ENCODE peak calls at places on chromosomes 11 and 22, in eight cellular contexts. One of them, this sample, is unnamed.

GRCh38 chr11:12211331-12212065 is 101.1 kb downstream of the MICAL2 start:
- DNase-seq in neural progenitor cell: no peak
- DNase-seq in IMR-90: no peak
- DNase-seq in BE2C: no peak
- DNase-seq in NB4: no peak
- DNase-seq in retinal pigment epithelial cell: no peak
- DNase-seq in cardiac muscle cell: no peak
- DNase-seq in A549: no peak
- DNase-seq in this sample: no peak

GRCh38 chr22:36221799-36222751 is 17.3 kb downstream of the APOL2 start:
- DNase-seq in neural progenitor cell: peak
- DNase-seq in IMR-90: no peak
- DNase-seq in BE2C: peak
- DNase-seq in NB4: peak
- DNase-seq in retinal pigment epithelial cell: no peak
- DNase-seq in cardiac muscle cell: peak
- DNase-seq in A549: peak
- DNase-seq in this sample: no peak

GRCh38 chr11:42967653-42968052 is 344.1 kb upstream of the API5 start:
- DNase-seq in neural progenitor cell: no peak
- DNase-seq in IMR-90: no peak
- DNase-seq in BE2C: no peak
- DNase-seq in NB4: no peak
- DNase-seq in retinal pigment epithelial cell: no peak
- DNase-seq in cardiac muscle cell: no peak
- DNase-seq in A549: no peak
- DNase-seq in this sample: no peak

GRCh38 chr11:107359701-107360100 is 97.9 kb downstream of the CWF19L2 start:
- DNase-seq in neural progenitor cell: no peak
- DNase-seq in IMR-90: peak
- DNase-seq in BE2C: no peak
- DNase-seq in NB4: no peak
- DNase-seq in retinal pigment epithelial cell: no peak
- DNase-seq in cardiac muscle cell: no peak
- DNase-seq in A549: no peak
- DNase-seq in this sample: no peak

GRCh38 chr22:49815641-49816071 is 12.0 kb downstream of the BRD1 start:
- DNase-seq in neural progenitor cell: no peak
- DNase-seq in IMR-90: peak
- DNase-seq in BE2C: no peak
- DNase-seq in NB4: no peak
- DNase-seq in retinal pigment epithelial cell: no peak
- DNase-seq in cardiac muscle cell: no peak
- DNase-seq in A549: no peak
- DNase-seq in this sample: no peak

GRCh38 chr11:83000381-83000780 is 71.3 kb downstream of the RAB30 start:
- DNase-seq in neural progenitor cell: no peak
- DNase-seq in IMR-90: no peak
- DNase-seq in BE2C: no peak
- DNase-seq in NB4: no peak
- DNase-seq in retinal pigment epithelial cell: no peak
- DNase-seq in cardiac muscle cell: no peak
- DNase-seq in A549: no peak
- DNase-seq in this sample: no peak

GRCh38 chr22:45708145-45708544 is 36.5 kb downstream of the ATXN10 start:
- DNase-seq in neural progenitor cell: no peak
- DNase-seq in IMR-90: no peak
- DNase-seq in BE2C: no peak
- DNase-seq in NB4: no peak
- DNase-seq in retinal pigment epithelial cell: no peak
- DNase-seq in cardiac muscle cell: no peak
- DNase-seq in A549: no peak
- DNase-seq in this sample: no peak

GRCh38 chr11:10514713-10515112 is 26.3 kb downstream of the RNF141 start:
- DNase-seq in neural progenitor cell: no peak
- DNase-seq in IMR-90: peak
- DNase-seq in BE2C: no peak
- DNase-seq in NB4: no peak
- DNase-seq in retinal pigment epithelial cell: no peak
- DNase-seq in cardiac muscle cell: peak
- DNase-seq in A549: no peak
- DNase-seq in this sample: no peak

GRCh38 chr22:27970596-27971220 is 51.7 kb upstream of the PITPNB start:
- DNase-seq in neural progenitor cell: no peak
- DNase-seq in IMR-90: peak
- DNase-seq in BE2C: no peak
- DNase-seq in NB4: no peak
- DNase-seq in retinal pigment epithelial cell: no peak
- DNase-seq in cardiac muscle cell: no peak
- DNase-seq in A549: no peak
- DNase-seq in this sample: no peak

GRCh38 chr11:63738720-63739360 is 29.7 kb downstream of the ZFTA start:
- DNase-seq in neural progenitor cell: peak
- DNase-seq in IMR-90: peak
- DNase-seq in BE2C: peak
- DNase-seq in NB4: peak
- DNase-seq in retinal pigment epithelial cell: peak
- DNase-seq in cardiac muscle cell: peak
- DNase-seq in A549: peak
- DNase-seq in this sample: peak

GRCh38 chr11:8962827-8963226 is 1.4 kb downstream of the TMEM9B start:
- DNase-seq in neural progenitor cell: no peak
- DNase-seq in IMR-90: no peak
- DNase-seq in BE2C: no peak
- DNase-seq in NB4: peak
- DNase-seq in retinal pigment epithelial cell: no peak
- DNase-seq in cardiac muscle cell: no peak
- DNase-seq in A549: no peak
- DNase-seq in this sample: no peak

GRCh38 chr11:123519055-123519796 is 89.2 kb downstream of the GRAMD1B start:
- DNase-seq in neural progenitor cell: no peak
- DNase-seq in IMR-90: peak
- DNase-seq in BE2C: no peak
- DNase-seq in NB4: peak
- DNase-seq in retinal pigment epithelial cell: no peak
- DNase-seq in cardiac muscle cell: peak
- DNase-seq in A549: no peak
- DNase-seq in this sample: no peak

GRCh38 chr11:1953489-1954284 is 6.6 kb downstream of the MRPL23 start:
- DNase-seq in neural progenitor cell: no peak
- DNase-seq in IMR-90: no peak
- DNase-seq in BE2C: no peak
- DNase-seq in NB4: no peak
- DNase-seq in retinal pigment epithelial cell: no peak
- DNase-seq in cardiac muscle cell: peak
- DNase-seq in A549: no peak
- DNase-seq in this sample: no peak

GRCh38 chr22:38406617-38407016 is 48.4 kb downstream of the KCNJ4 start:
- DNase-seq in neural progenitor cell: no peak
- DNase-seq in IMR-90: peak
- DNase-seq in BE2C: no peak
- DNase-seq in NB4: peak
- DNase-seq in retinal pigment epithelial cell: no peak
- DNase-seq in cardiac muscle cell: peak
- DNase-seq in A549: no peak
- DNase-seq in this sample: no peak

GRCh38 chr22:23055448-23056179 is 14.7 kb upstream of the GNAZ start:
- DNase-seq in neural progenitor cell: no peak
- DNase-seq in IMR-90: no peak
- DNase-seq in BE2C: no peak
- DNase-seq in NB4: no peak
- DNase-seq in retinal pigment epithelial cell: no peak
- DNase-seq in cardiac muscle cell: no peak
- DNase-seq in A549: no peak
- DNase-seq in this sample: no peak

GRCh38 chr22:22109693-22110466 is 127.3 kb upstream of the TOP3B start:
- DNase-seq in neural progenitor cell: no peak
- DNase-seq in IMR-90: no peak
- DNase-seq in BE2C: no peak
- DNase-seq in NB4: no peak
- DNase-seq in retinal pigment epithelial cell: no peak
- DNase-seq in cardiac muscle cell: no peak
- DNase-seq in A549: no peak
- DNase-seq in this sample: no peak

GRCh38 chr22:38572065-38572464 is 2.1 kb upstream of the DMC1 start:
- DNase-seq in neural progenitor cell: peak
- DNase-seq in IMR-90: peak
- DNase-seq in BE2C: peak
- DNase-seq in NB4: peak
- DNase-seq in retinal pigment epithelial cell: no peak
- DNase-seq in cardiac muscle cell: peak
- DNase-seq in A549: peak
- DNase-seq in this sample: no peak

GRCh38 chr22:26648011-26648497 is 9.3 kb upstream of the MIAT start:
- DNase-seq in neural progenitor cell: peak
- DNase-seq in IMR-90: no peak
- DNase-seq in BE2C: peak
- DNase-seq in NB4: no peak
- DNase-seq in retinal pigment epithelial cell: no peak
- DNase-seq in cardiac muscle cell: no peak
- DNase-seq in A549: no peak
- DNase-seq in this sample: no peak

GRCh38 chr11:125078016-125078415 is 14.9 kb downstream of the SLC37A2 start:
- DNase-seq in neural progenitor cell: no peak
- DNase-seq in IMR-90: no peak
- DNase-seq in BE2C: no peak
- DNase-seq in NB4: no peak
- DNase-seq in retinal pigment epithelial cell: no peak
- DNase-seq in cardiac muscle cell: no peak
- DNase-seq in A549: no peak
- DNase-seq in this sample: no peak

GRCh38 chr11:127308291-127308690 is 307.7 kb upstream of the KIRREL3 start:
- DNase-seq in neural progenitor cell: no peak
- DNase-seq in IMR-90: no peak
- DNase-seq in BE2C: no peak
- DNase-seq in NB4: no peak
- DNase-seq in retinal pigment epithelial cell: no peak
- DNase-seq in cardiac muscle cell: no peak
- DNase-seq in A549: no peak
- DNase-seq in this sample: no peak

DNA sequence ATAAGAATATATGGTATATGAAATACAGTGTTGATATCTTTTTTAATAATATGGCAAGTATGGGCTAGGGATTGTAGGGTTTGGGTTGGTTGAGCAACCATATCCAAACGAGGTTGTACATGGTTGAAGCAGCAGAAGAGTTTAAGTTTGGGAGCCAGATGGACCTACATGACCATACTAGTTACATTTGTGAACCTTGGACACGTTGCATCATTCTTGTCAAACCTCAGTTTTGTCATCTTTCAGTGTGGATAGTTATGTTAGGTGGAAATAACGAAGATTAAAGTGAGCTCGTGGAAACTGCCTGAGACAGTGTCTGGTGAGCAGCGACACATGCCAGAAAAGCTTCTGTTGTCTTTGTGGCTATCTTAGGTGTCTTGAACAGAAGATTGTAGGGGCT is 307.1 kb upstream of the KIRREL3 start:
- DNase-seq in neural progenitor cell: no peak
- DNase-seq in IMR-90: no peak
- DNase-seq in BE2C: no peak
- DNase-seq in NB4: no peak
- DNase-seq in retinal pigment epithelial cell: no peak
- DNase-seq in cardiac muscle cell: no peak
- DNase-seq in A549: no peak
- DNase-seq in this sample: no peak
- H3K4me3 ChIP-seq in neural progenitor cell: no peak
- H3K4me3 ChIP-seq in IMR-90: no peak
- H3K4me3 ChIP-seq in BE2C: no peak
- H3K4me3 ChIP-seq in NB4: no peak
- H3K4me3 ChIP-seq in retinal pigment epithelial cell: no peak
- H3K4me3 ChIP-seq in cardiac muscle cell: no peak
- H3K4me3 ChIP-seq in A549: no peak
- H3K4me3 ChIP-seq in this sample: no peak

DNA sequence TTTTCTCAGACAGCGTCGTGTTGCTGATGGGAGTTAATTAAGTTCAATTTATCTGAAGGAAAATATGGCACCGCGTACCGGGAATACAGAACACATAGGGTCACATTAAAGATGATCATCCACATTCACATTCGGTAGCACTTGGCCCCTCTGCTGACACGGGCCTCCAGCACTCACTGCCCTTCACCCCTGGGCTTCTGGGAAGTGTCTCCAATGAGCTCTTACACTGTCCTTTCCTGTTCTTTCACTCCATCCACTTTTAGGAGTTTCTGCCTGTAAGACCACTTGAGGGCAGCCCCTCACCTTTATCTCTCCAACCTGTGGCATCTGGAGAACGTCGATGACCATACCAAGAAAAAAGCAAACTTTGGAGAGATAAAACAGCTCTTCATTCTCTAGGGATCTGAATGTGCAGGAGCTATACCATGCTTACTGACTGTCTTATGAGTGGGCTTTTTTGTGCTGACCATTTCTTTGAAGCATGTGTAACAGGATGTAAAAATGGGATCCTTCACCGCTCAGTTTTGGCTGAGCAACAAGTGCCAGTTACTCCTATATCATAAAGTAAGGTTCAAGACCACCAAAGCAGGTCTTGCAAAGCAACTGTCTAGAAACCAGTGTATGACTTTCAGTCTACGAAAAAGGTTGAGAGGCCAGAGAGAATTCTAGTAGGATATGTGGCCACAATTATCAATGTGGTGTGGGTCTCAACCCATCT is 1.1 kb upstream of the SERGEF start:
- DNase-seq in neural progenitor cell: peak
- DNase-seq in IMR-90: no peak
- DNase-seq in BE2C: no peak
- DNase-seq in NB4: peak
- DNase-seq in retinal pigment epithelial cell: no peak
- DNase-seq in cardiac muscle cell: peak
- DNase-seq in A549: peak
- DNase-seq in this sample: no peak
- TF ChIP-seq CTCF in neural progenitor cell: no peak
- TF ChIP-seq CTCF in IMR-90: no peak
- TF ChIP-seq CTCF in BE2C: no peak
- TF ChIP-seq CTCF in NB4: no peak
- TF ChIP-seq CTCF in retinal pigment epithelial cell: no peak
- TF ChIP-seq CTCF in cardiac muscle cell: no peak
- TF ChIP-seq CTCF in A549: no peak
- TF ChIP-seq CTCF in this sample: no peak

DNA sequence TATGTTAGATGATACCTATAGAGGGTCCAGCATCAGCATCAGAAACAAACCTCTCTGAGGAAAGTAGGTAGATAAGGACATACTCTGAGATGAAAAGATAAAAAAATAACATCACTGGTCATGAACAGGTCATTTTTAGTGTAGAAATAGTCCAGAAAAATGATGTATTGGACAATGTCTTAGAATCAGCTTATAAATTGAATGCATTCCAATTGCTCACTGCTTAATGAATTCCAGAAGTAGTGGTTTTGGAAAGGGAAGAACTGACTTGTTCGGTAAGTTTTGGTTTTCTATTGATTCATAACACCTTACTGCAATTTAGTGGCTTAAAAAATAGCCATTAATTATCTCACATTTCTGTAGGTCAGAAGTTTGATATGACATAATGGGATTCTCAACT is 929.5 kb upstream of the CCDC90B start:
- DNase-seq in neural progenitor cell: no peak
- DNase-seq in IMR-90: no peak
- DNase-seq in BE2C: no peak
- DNase-seq in NB4: no peak
- DNase-seq in retinal pigment epithelial cell: no peak
- DNase-seq in cardiac muscle cell: no peak
- DNase-seq in A549: no peak
- DNase-seq in this sample: no peak
- H3K4me3 ChIP-seq in neural progenitor cell: no peak
- H3K4me3 ChIP-seq in IMR-90: no peak
- H3K4me3 ChIP-seq in BE2C: no peak
- H3K4me3 ChIP-seq in NB4: no peak
- H3K4me3 ChIP-seq in retinal pigment epithelial cell: no peak
- H3K4me3 ChIP-seq in cardiac muscle cell: no peak
- H3K4me3 ChIP-seq in A549: no peak
- H3K4me3 ChIP-seq in this sample: no peak

GRCh38 chr11:103464420-103464819 is 355.2 kb downstream of the DYNC2H1 start:
- DNase-seq in neural progenitor cell: no peak
- DNase-seq in IMR-90: no peak
- DNase-seq in BE2C: no peak
- DNase-seq in NB4: no peak
- DNase-seq in retinal pigment epithelial cell: no peak
- DNase-seq in cardiac muscle cell: no peak
- DNase-seq in A549: no peak
- DNase-seq in this sample: no peak
- TF ChIP-seq CTCF in neural progenitor cell: no peak
- TF ChIP-seq CTCF in IMR-90: no peak
- TF ChIP-seq CTCF in BE2C: no peak
- TF ChIP-seq CTCF in NB4: no peak
- TF ChIP-seq CTCF in retinal pigment epithelial cell: peak
- TF ChIP-seq CTCF in cardiac muscle cell: no peak
- TF ChIP-seq CTCF in A549: no peak
- TF ChIP-seq CTCF in this sample: no peak